ENCODE peak calls at places on chromosomes 16 and 17, in ten cellular contexts. One of them, this sample, is unnamed.

GRCh38 chr17:40993856-40994255 is at the start of gene KRTAP3-3:
- DNase-seq in fibroblast of the aortic adventitia: no peak
- DNase-seq in Calu3: no peak
- DNase-seq in ACHN: no peak
- DNase-seq in EL: no peak
- DNase-seq in left ventricle myocardium inferior: no peak
- DNase-seq in Caki2: no peak
- DNase-seq in NCI-H1092 treated with DMSO at 0.1 percent for 48 hours: no peak
- DNase-seq in NCI-H69: peak; percentile 87
- DNase-seq in lower lobe of right lung: no peak
- DNase-seq in this sample: no peak

GRCh38 chr17:49635121-49635520 is 42.8 kb downstream of the SPOP start:
- DNase-seq in fibroblast of the aortic adventitia: peak; percentile 39
- DNase-seq in Calu3: no peak
- DNase-seq in ACHN: no peak
- DNase-seq in EL: no peak
- DNase-seq in left ventricle myocardium inferior: no peak
- DNase-seq in Caki2: no peak
- DNase-seq in NCI-H1092 treated with DMSO at 0.1 percent for 48 hours: no peak
- DNase-seq in NCI-H69: no peak
- DNase-seq in lower lobe of right lung: no peak
- DNase-seq in this sample: no peak

GRCh38 chr16:53629607-53630312 is 73.9 kb downstream of the RPGRIP1L start:
- DNase-seq in fibroblast of the aortic adventitia: no peak
- DNase-seq in Calu3: no peak
- DNase-seq in ACHN: no peak
- DNase-seq in EL: no peak
- DNase-seq in left ventricle myocardium inferior: no peak
- DNase-seq in Caki2: no peak
- DNase-seq in NCI-H1092 treated with DMSO at 0.1 percent for 48 hours: peak; percentile 96
- DNase-seq in NCI-H69: peak; percentile 69
- DNase-seq in lower lobe of right lung: no peak
- DNase-seq in this sample: no peak

GRCh38 chr16:5176505-5176904 is 78.9 kb upstream of the EEF2KMT start:
- DNase-seq in fibroblast of the aortic adventitia: no peak
- DNase-seq in Calu3: no peak
- DNase-seq in ACHN: no peak
- DNase-seq in EL: no peak
- DNase-seq in left ventricle myocardium inferior: no peak
- DNase-seq in Caki2: no peak
- DNase-seq in NCI-H1092 treated with DMSO at 0.1 percent for 48 hours: no peak
- DNase-seq in NCI-H69: no peak
- DNase-seq in lower lobe of right lung: no peak
- DNase-seq in this sample: no peak

GRCh38 chr17:65684631-65685030 is 123.2 kb upstream of the AXIN2 start:
- DNase-seq in fibroblast of the aortic adventitia: no peak
- DNase-seq in Calu3: no peak
- DNase-seq in ACHN: no peak
- DNase-seq in EL: no peak
- DNase-seq in left ventricle myocardium inferior: no peak
- DNase-seq in Caki2: no peak
- DNase-seq in NCI-H1092 treated with DMSO at 0.1 percent for 48 hours: no peak
- DNase-seq in NCI-H69: no peak
- DNase-seq in lower lobe of right lung: no peak
- DNase-seq in this sample: no peak

GRCh38 chr17:65556014-65556909 is 5.2 kb downstream of the AXIN2 start:
- DNase-seq in fibroblast of the aortic adventitia: peak; percentile 64
- DNase-seq in Calu3: peak; percentile 85
- DNase-seq in ACHN: peak; percentile 78
- DNase-seq in EL: peak; percentile 59
- DNase-seq in left ventricle myocardium inferior: peak; percentile 75
- DNase-seq in Caki2: peak; percentile 18
- DNase-seq in NCI-H1092 treated with DMSO at 0.1 percent for 48 hours: peak; percentile 16
- DNase-seq in NCI-H69: peak; percentile 80
- DNase-seq in lower lobe of right lung: peak; percentile 89
- DNase-seq in this sample: peak; percentile 86

GRCh38 chr16:1950047-1950446 is 4.4 kb downstream of the RPL3L start:
- DNase-seq in fibroblast of the aortic adventitia: no peak
- DNase-seq in Calu3: no peak
- DNase-seq in ACHN: no peak
- DNase-seq in EL: no peak
- DNase-seq in left ventricle myocardium inferior: no peak
- DNase-seq in Caki2: no peak
- DNase-seq in NCI-H1092 treated with DMSO at 0.1 percent for 48 hours: no peak
- DNase-seq in NCI-H69: no peak
- DNase-seq in lower lobe of right lung: peak; percentile 32
- DNase-seq in this sample: no peak

GRCh38 chr16:80008857-80009256 is 408.3 kb upstream of the MAF start:
- DNase-seq in fibroblast of the aortic adventitia: no peak
- DNase-seq in Calu3: no peak
- DNase-seq in ACHN: no peak
- DNase-seq in EL: no peak
- DNase-seq in left ventricle myocardium inferior: no peak
- DNase-seq in Caki2: no peak
- DNase-seq in NCI-H1092 treated with DMSO at 0.1 percent for 48 hours: no peak
- DNase-seq in NCI-H69: no peak
- DNase-seq in lower lobe of right lung: no peak
- DNase-seq in this sample: no peak

GRCh38 chr17:61867033-61867432 is 3.7 kb upstream of the BRIP1 start:
- DNase-seq in fibroblast of the aortic adventitia: no peak
- DNase-seq in Calu3: no peak
- DNase-seq in ACHN: no peak
- DNase-seq in EL: no peak
- DNase-seq in left ventricle myocardium inferior: no peak
- DNase-seq in Caki2: no peak
- DNase-seq in NCI-H1092 treated with DMSO at 0.1 percent for 48 hours: no peak
- DNase-seq in NCI-H69: no peak
- DNase-seq in lower lobe of right lung: no peak
- DNase-seq in this sample: no peak

GRCh38 chr17:49676276-49676868 is 1.5 kb downstream of the SPOP start:
- DNase-seq in fibroblast of the aortic adventitia: peak; percentile 34
- DNase-seq in Calu3: no peak
- DNase-seq in ACHN: peak; percentile 16
- DNase-seq in EL: peak; percentile 29
- DNase-seq in left ventricle myocardium inferior: no peak
- DNase-seq in Caki2: no peak
- DNase-seq in NCI-H1092 treated with DMSO at 0.1 percent for 48 hours: no peak
- DNase-seq in NCI-H69: peak; percentile 13
- DNase-seq in lower lobe of right lung: no peak
- DNase-seq in this sample: no peak

GRCh38 chr17:81814748-81815645 is 11.0 kb downstream of the GCGR start:
- DNase-seq in fibroblast of the aortic adventitia: no peak
- DNase-seq in Calu3: peak; percentile 72
- DNase-seq in ACHN: no peak
- DNase-seq in EL: no peak
- DNase-seq in left ventricle myocardium inferior: no peak
- DNase-seq in Caki2: peak; percentile 74
- DNase-seq in NCI-H1092 treated with DMSO at 0.1 percent for 48 hours: peak; percentile 18
- DNase-seq in NCI-H69: peak; percentile 86
- DNase-seq in lower lobe of right lung: no peak
- DNase-seq in this sample: no peak

GRCh38 chr17:40566027-40566426 is 755 bp upstream of the CCR7 start:
- DNase-seq in fibroblast of the aortic adventitia: no peak
- DNase-seq in Calu3: no peak
- DNase-seq in ACHN: no peak
- DNase-seq in EL: no peak
- DNase-seq in left ventricle myocardium inferior: no peak
- DNase-seq in Caki2: no peak
- DNase-seq in NCI-H1092 treated with DMSO at 0.1 percent for 48 hours: no peak
- DNase-seq in NCI-H69: no peak
- DNase-seq in lower lobe of right lung: no peak
- DNase-seq in this sample: no peak

GRCh38 chr16:57013268-57013667 is 23.9 kb downstream of the NLRC5 start:
- DNase-seq in fibroblast of the aortic adventitia: peak; percentile 60
- DNase-seq in Calu3: no peak
- DNase-seq in ACHN: no peak
- DNase-seq in EL: peak; percentile 77
- DNase-seq in left ventricle myocardium inferior: no peak
- DNase-seq in Caki2: no peak
- DNase-seq in NCI-H1092 treated with DMSO at 0.1 percent for 48 hours: no peak
- DNase-seq in NCI-H69: no peak
- DNase-seq in lower lobe of right lung: no peak
- DNase-seq in this sample: no peak

GRCh38 chr16:81366316-81366932 is 51.7 kb downstream of the GAN start:
- DNase-seq in fibroblast of the aortic adventitia: peak; percentile 76
- DNase-seq in Calu3: peak; percentile 36
- DNase-seq in ACHN: peak; percentile 60
- DNase-seq in EL: peak; percentile 55
- DNase-seq in left ventricle myocardium inferior: no peak
- DNase-seq in Caki2: peak; percentile 40
- DNase-seq in NCI-H1092 treated with DMSO at 0.1 percent for 48 hours: peak; percentile 48
- DNase-seq in NCI-H69: peak; percentile 44
- DNase-seq in lower lobe of right lung: no peak
- DNase-seq in this sample: no peak